ENCODE peak calls at places on chromosome 10, in nine cellular contexts. P, U, G, E, H, S, N, V and M are unnamed samples.
A peak's percentile ranks its signal among the peaks of the same experiment; 100 is the strongest.

GRCh38 chr10:3010819-3011422 is 56.4 kb upstream of the PFKP start:
- DNase-seq in P (no peak), H (peak; percentile 9), E (no peak), S (no peak), G (no peak), U (no peak), N (no peak), V (no peak), M (no peak)

GRCh38 chr10:132516771-132517725 is 20.5 kb upstream of the INPP5A start:
- DNase-seq in G (peak; percentile 87), V (no peak), E (no peak), N (peak; percentile 95), P (peak; percentile 88), H (peak; percentile 75), S (peak; percentile 91), U (peak; percentile 86), M (peak; percentile 99)

GRCh38 chr10:94314913-94315545 is 47.7 kb downstream of the NOC3L start:
- DNase-seq in N (no peak), U (no peak), V (no peak), P (no peak), E (no peak), H (no peak), G (no peak), S (no peak), M (no peak)

GRCh38 chr10:82887488-82887887 is 1012.5 kb downstream of the NRG3 start:
- DNase-seq in U (no peak), S (no peak), E (no peak), G (no peak), P (no peak), V (no peak), N (no peak), H (no peak), M (no peak)

GRCh38 chr10:46267132-46267985 is 19.4 kb upstream of the ANTXRL start:
- DNase-seq in E (no peak), V (peak; percentile 29), N (no peak), G (no peak), U (peak; percentile 11), P (no peak), H (no peak), S (no peak), M (no peak)

GRCh38 chr10:62992145-62992721 is 140.9 kb upstream of the NRBF2 start:
- DNase-seq in V (no peak), U (no peak), N (no peak), E (peak; percentile 37), P (no peak), G (no peak), H (peak; percentile 100), S (no peak), M (no peak)

GRCh38 chr10:121662945-121663917 is 65.0 kb upstream of the FGFR2 start:
- DNase-seq in U (peak; percentile 37), N (peak; percentile 33), E (no peak), P (no peak), S (no peak), H (no peak), G (no peak), V (peak; percentile 1), M (no peak)

GRCh38 chr10:3850999-3851937 is 66.3 kb upstream of the KLF6 start:
- DNase-seq in U (no peak), N (no peak), H (peak; percentile 40), V (peak; percentile 54), G (no peak), P (no peak), S (no peak), E (peak; percentile 51), M (peak; percentile 45)

GRCh38 chr10:44878704-44879530 is 32.2 kb upstream of the TMEM72 start:
- DNase-seq in S (peak; percentile 96), G (peak; percentile 87), U (peak; percentile 90), H (peak; percentile 28), V (no peak), P (peak; percentile 89), E (peak; percentile 53), N (peak; percentile 94), M (peak; percentile 93)

GRCh38 chr10:33571616-33572015 is 237.1 kb upstream of the NRP1 start:
- DNase-seq in N (no peak), G (no peak), U (no peak), V (no peak), H (peak; percentile 86), S (no peak), E (no peak), P (no peak), M (no peak)

GRCh38 chr10:117086545-117086944 is 51.5 kb downstream of the VAX1 start:
- DNase-seq in V (no peak), E (no peak), N (no peak), U (no peak), P (no peak), H (peak; percentile 48), S (no peak), G (no peak), M (no peak)

GRCh38 chr10:23994459-23995046 is 214.4 kb upstream of the KIAA1217 start:
- DNase-seq in G (peak; percentile 49), S (no peak), P (peak; percentile 46), H (peak; percentile 69), U (peak; percentile 67), N (no peak), V (peak; percentile 34), E (peak; percentile 24), M (no peak)

GRCh38 chr10:1369665-1370064 is 313.5 kb downstream of the WDR37 start:
- DNase-seq in V (no peak), U (peak; percentile 6), G (no peak), N (no peak), H (no peak), S (no peak), P (no peak), E (no peak), M (no peak)

GRCh38 chr10:19505320-19506092 is 310.7 kb upstream of the PLXDC2 start:
- DNase-seq in E (no peak), G (no peak), H (no peak), V (no peak), U (no peak), S (no peak), P (no peak), N (no peak), M (no peak)

GRCh38 chr10:90857635-90858488 is at the start of gene HTR7:
- DNase-seq in P (peak; percentile 73), U (peak; percentile 52), G (peak; percentile 36), S (peak; percentile 91), V (peak; percentile 28), N (peak; percentile 85), H (peak; percentile 48), E (peak; percentile 58), M (peak; percentile 38)

DNA sequence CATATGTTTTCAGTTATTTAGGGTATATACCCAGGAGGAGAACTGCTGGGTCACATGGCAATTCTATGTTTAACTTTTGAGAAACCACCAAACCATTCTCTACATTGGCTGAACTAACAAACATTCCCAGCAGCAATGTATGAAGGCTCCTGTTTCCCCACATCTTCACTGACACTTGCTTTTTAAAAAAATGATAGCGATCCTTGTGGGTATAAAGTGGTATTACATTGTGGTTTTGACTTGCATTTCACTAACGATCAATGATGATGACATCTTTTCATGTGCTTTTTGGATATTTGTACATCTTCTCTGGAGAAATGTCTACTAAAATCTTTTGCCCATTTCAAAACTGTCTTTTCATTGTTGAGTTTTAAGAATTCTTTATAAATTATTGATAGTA is 51.2 kb upstream of the ANAPC16 start:
- DNase-seq in P (no peak), U (no peak), E (no peak), H (no peak), N (no peak), G (no peak), V (no peak), S (no peak), M (no peak)
- TF ChIP-seq CTCF in P (peak; percentile 23), U (no peak), E (no peak), H (no peak), N (no peak), G (no peak), V (peak; percentile 31), S (peak; percentile 14), M (no peak)

DNA sequence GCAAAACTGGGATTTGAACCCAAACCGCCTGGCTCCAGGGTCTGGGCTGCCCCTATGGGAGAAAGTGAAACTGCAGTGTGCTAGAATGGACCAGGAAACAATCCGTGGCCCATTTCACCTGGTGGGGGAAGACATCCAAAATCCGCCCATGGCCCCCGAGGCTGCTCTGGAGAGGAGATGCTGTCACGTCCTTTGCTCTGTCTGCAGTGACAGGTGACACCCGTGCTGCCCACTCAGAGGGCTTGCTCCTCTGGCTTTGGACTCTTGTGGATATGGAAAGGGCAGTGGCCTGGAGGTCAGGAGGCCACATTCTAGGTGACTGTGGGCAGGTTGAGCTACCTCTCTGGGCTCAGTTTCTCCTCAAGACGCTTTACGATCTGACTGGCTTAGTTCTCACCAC is 151.2 kb upstream of the GPR26 start:
- DNase-seq in H (no peak), G (no peak), P (no peak), V (no peak), N (no peak), U (no peak), S (no peak), E (no peak), M (peak; percentile 48)
- H3K36me3 ChIP-seq in H (no peaks in the 10 kb centered on the region), G (no peaks in the 10 kb centered on the region), P (no peaks in the 10 kb centered on the region), V (no peaks in the 10 kb centered on the region), N (no peaks in the 10 kb centered on the region), U (no peaks in the 10 kb centered on the region), S (no peaks in the 10 kb centered on the region), E (no peaks in the 10 kb centered on the region), M (no peaks in the 10 kb centered on the region)

DNA sequence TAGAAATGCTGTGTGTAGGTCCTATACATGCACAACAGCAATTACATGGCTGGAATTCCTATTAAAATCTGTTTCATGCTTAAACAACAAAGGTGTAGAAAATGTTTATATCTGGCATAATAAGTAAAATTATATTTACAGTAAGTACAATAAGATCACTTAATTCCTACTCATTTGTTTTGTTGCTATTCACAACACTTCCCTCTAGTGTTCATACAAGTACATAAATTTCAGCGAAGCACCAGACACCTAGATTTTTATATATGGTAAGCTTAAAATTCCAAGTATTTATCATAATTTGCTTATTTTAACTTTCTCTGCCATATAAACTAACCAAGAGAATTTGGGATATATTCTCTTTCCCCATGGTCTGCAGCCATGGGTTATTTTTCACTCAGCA is 51.8 kb upstream of the ANK3 start:
- DNase-seq in G (no peak), U (no peak), E (no peak), P (no peak), N (no peak), H (peak; percentile 71), S (no peak), V (peak; percentile 34), M (no peak)
- TF ChIP-seq CTCF in G (no peak), U (no peak), E (peak; percentile 11), P (no peak), N (no peak), H (peak; percentile 81), S (no peak), V (peak; percentile 75), M (no peak)

GRCh38 chr10:28592953-28593352 is 60.0 kb downstream of the WAC start:
- DNase-seq in N (no peak), V (no peak), U (no peak), P (no peak), H (peak; percentile 58), E (no peak), S (no peak), G (no peak), M (no peak)

GRCh38 chr10:28593811-28594210 is 60.9 kb downstream of the WAC start:
- DNase-seq in G (no peak), V (no peak), U (no peak), S (no peak), P (no peak), E (no peak), N (no peak), H (no peak), M (no peak)

GRCh38 chr10:28600056-28600455 is 67.1 kb downstream of the WAC start:
- DNase-seq in V (no peak), H (no peak), U (no peak), P (no peak), G (no peak), N (no peak), S (no peak), E (no peak), M (no peak)

GRCh38 chr10:28595618-28596017 is 62.7 kb downstream of the WAC start:
- DNase-seq in E (no peak), G (no peak), S (no peak), N (no peak), H (no peak), V (no peak), U (no peak), P (no peak), M (no peak)

GRCh38 chr10:28594401-28594800 is 61.5 kb downstream of the WAC start:
- DNase-seq in V (no peak), S (no peak), E (no peak), N (no peak), U (no peak), G (no peak), P (no peak), H (no peak), M (no peak)
- H3K36me3 ChIP-seq in V (peaks cover 100% of the 10 kb centered on the region), S (no peaks in the 10 kb centered on the region), E (peaks cover 15% of the 10 kb centered on the region), N (peaks cover 8% of the 10 kb centered on the region), U (peaks cover 7% of the 10 kb centered on the region), G (peaks cover 13% of the 10 kb centered on the region), P (peaks cover 64% of the 10 kb centered on the region), H (peaks cover 51% of the 10 kb centered on the region), M (peaks cover 26% of the 10 kb centered on the region)